ENCODE peak calls at places on chromosome 10, in five cellular contexts. One of them, this sample, is unnamed.

GRCh38 chr10:98414932-98415709 is at the start of gene PYROXD2:
- DNase-seq in upper lobe of right lung: peak
- DNase-seq in B cell: peak
- DNase-seq in SK-N-SH: peak
- DNase-seq in cardiac fibroblast: peak
- DNase-seq in this sample: peak

GRCh38 chr10:110746254-110746826 is 102.2 kb downstream of the RBM20 start:
- DNase-seq in upper lobe of right lung: no peak
- DNase-seq in B cell: peak
- DNase-seq in SK-N-SH: peak
- DNase-seq in cardiac fibroblast: peak
- DNase-seq in this sample: peak

GRCh38 chr10:7474388-7474787 is 63.6 kb upstream of the SFMBT2 start:
- DNase-seq in upper lobe of right lung: no peak
- DNase-seq in B cell: peak
- DNase-seq in SK-N-SH: no peak
- DNase-seq in cardiac fibroblast: no peak
- DNase-seq in this sample: no peak

GRCh38 chr10:43906470-43906869 is 257.8 kb upstream of the ZNF32 start:
- DNase-seq in upper lobe of right lung: peak
- DNase-seq in B cell: no peak
- DNase-seq in SK-N-SH: no peak
- DNase-seq in cardiac fibroblast: peak
- DNase-seq in this sample: no peak

GRCh38 chr10:88209837-88210552 is 346.6 kb downstream of the PTEN start:
- DNase-seq in upper lobe of right lung: no peak
- DNase-seq in B cell: no peak
- DNase-seq in SK-N-SH: no peak
- DNase-seq in cardiac fibroblast: peak
- DNase-seq in this sample: no peak

GRCh38 chr10:91540714-91541113 is 92.2 kb downstream of the PPP1R3C start:
- DNase-seq in upper lobe of right lung: no peak
- DNase-seq in B cell: no peak
- DNase-seq in SK-N-SH: no peak
- DNase-seq in cardiac fibroblast: no peak
- DNase-seq in this sample: no peak

GRCh38 chr10:11505636-11506035 is 105.8 kb downstream of the USP6NL start:
- DNase-seq in upper lobe of right lung: no peak
- DNase-seq in B cell: no peak
- DNase-seq in SK-N-SH: no peak
- DNase-seq in cardiac fibroblast: no peak
- DNase-seq in this sample: peak

GRCh38 chr10:126277177-126277576 is 111.1 kb downstream of the ADAM12 start:
- DNase-seq in upper lobe of right lung: no peak
- DNase-seq in B cell: no peak
- DNase-seq in SK-N-SH: no peak
- DNase-seq in cardiac fibroblast: no peak
- DNase-seq in this sample: no peak

GRCh38 chr10:101725843-101726242 is 30.9 kb upstream of the FBXW4 start:
- DNase-seq in upper lobe of right lung: no peak
- DNase-seq in B cell: no peak
- DNase-seq in SK-N-SH: no peak
- DNase-seq in cardiac fibroblast: no peak
- DNase-seq in this sample: no peak

GRCh38 chr10:83592337-83592935 is 546.9 kb upstream of the GHITM start:
- DNase-seq in upper lobe of right lung: no peak
- DNase-seq in B cell: no peak
- DNase-seq in SK-N-SH: no peak
- DNase-seq in cardiac fibroblast: no peak
- DNase-seq in this sample: no peak
- TF ChIP-seq CTCF in upper lobe of right lung: no peak
- TF ChIP-seq CTCF in B cell: no peak
- TF ChIP-seq CTCF in SK-N-SH: no peak
- TF ChIP-seq CTCF in cardiac fibroblast: no peak
- TF ChIP-seq CTCF in this sample: no peak

DNA sequence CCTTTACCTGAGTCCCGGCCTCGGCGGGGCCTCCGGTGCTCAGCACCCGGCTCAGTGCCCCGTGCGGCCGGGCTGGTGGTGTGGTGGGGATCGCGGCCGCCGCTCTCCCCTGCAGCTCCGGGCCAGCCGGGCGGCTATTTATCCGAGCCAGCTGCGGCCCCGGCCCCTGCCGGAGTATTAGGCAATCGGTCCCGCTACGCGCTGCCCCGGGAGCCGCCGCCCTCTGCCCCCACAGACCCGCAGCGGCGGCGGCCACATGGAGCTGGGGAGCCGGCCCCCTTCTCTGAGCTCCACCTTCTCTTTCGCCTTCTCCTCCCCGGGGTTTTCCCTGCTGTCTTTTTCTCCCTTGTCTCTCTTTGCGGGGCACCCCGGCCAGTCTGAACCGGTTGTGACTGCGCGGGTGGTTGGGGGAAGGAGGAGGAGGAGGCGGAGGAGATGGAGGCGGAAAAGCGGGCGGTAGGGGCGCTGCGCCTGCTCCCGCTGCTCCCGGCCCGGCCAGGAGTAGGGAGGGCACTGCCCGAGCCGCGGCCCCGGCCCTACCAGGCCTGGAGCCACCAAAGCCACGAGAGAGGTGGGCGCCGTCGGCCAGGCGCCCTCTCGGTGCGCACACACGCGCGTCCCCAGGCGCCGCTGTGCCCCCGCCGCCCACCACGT is at the start of gene SLC16A9:
- DNase-seq in upper lobe of right lung: peak
- DNase-seq in B cell: peak
- DNase-seq in SK-N-SH: peak
- DNase-seq in cardiac fibroblast: peak
- DNase-seq in this sample: peak
- TF ChIP-seq CTCF in upper lobe of right lung: peak
- TF ChIP-seq CTCF in B cell: no peak
- TF ChIP-seq CTCF in SK-N-SH: peak
- TF ChIP-seq CTCF in cardiac fibroblast: peak
- TF ChIP-seq CTCF in this sample: no peak

DNA sequence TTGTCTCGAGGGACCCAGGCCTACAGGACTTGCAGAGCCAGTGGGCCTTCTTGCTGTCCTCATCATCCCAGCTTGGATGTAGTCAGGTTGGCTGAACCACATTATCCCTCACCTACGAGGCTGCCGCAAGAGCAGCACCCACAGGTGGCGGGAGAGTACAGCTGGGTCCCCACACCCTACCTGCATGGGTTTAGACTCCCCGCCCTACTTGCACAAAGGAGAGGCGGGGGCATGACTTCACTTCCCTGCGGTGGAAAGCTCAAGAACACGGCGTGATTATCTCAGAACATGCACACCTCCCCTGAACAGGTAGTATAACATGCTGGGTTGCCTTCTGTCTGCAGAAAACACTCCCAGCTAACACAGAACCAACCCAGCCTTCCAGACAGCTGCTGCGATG is 57.5 kb downstream of the CTBP2 start:
- DNase-seq in upper lobe of right lung: peak
- DNase-seq in B cell: no peak
- DNase-seq in SK-N-SH: no peak
- DNase-seq in cardiac fibroblast: no peak
- DNase-seq in this sample: no peak
- TF ChIP-seq CTCF in upper lobe of right lung: no peak
- TF ChIP-seq CTCF in B cell: no peak
- TF ChIP-seq CTCF in SK-N-SH: no peak
- TF ChIP-seq CTCF in cardiac fibroblast: no peak
- TF ChIP-seq CTCF in this sample: no peak

DNA sequence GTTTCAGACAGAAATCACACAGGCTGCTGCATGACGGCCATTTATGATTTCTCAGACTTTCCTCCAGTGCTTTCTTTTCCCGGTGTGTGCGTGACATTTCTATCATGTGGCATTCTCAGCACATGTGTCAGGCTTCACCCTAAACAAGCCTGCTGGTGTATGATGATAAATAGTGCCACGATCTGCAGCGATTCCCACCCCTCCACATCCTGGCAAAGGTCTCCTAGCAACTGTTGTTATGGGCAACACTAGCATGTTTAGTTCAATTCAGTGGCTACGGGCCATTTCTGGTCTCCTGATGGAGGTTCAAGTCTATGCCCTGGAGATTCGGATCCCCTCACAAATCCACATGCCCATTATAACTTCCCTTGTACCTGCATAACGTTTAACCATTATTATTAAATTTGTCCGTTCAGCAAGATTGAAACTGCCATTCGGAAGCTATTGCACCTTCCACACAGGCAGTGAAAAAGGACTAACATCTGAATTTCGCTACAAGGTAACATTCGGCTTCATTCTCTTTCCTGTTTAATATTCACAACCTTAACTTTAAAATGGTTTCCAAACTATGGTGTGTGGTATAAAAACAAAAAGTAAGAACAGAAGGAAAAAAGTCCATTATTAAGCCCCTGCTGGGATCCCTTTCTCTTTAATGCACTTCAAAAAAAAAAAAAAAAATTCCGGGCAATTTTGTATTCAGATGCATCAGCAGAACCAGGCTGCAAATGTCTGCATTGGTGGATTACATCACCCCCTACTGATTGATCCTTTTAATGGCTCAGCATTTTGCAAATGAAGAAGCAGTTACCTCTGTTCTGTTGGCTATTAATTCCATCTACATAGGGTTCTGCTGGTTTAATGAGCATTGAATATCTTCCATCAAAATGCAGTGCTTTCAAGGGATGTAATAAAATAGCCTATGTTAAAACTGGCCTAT is 90.2 kb downstream of the FRMD4A start:
- DNase-seq in upper lobe of right lung: no peak
- DNase-seq in B cell: no peak
- DNase-seq in SK-N-SH: peak
- DNase-seq in cardiac fibroblast: no peak
- DNase-seq in this sample: no peak
- TF ChIP-seq CTCF in upper lobe of right lung: peak
- TF ChIP-seq CTCF in B cell: no peak
- TF ChIP-seq CTCF in SK-N-SH: peak
- TF ChIP-seq CTCF in cardiac fibroblast: no peak
- TF ChIP-seq CTCF in this sample: no peak

GRCh38 chr10:106511917-106512316 is 652.6 kb downstream of the SORCS1 start:
- DNase-seq in upper lobe of right lung: no peak
- DNase-seq in B cell: no peak
- DNase-seq in SK-N-SH: no peak
- DNase-seq in cardiac fibroblast: no peak
- DNase-seq in this sample: no peak

GRCh38 chr10:106520698-106521097 is 643.8 kb downstream of the SORCS1 start:
- DNase-seq in upper lobe of right lung: no peak
- DNase-seq in B cell: no peak
- DNase-seq in SK-N-SH: peak
- DNase-seq in cardiac fibroblast: no peak
- DNase-seq in this sample: no peak

GRCh38 chr10:106519376-106520035 is 645.0 kb downstream of the SORCS1 start:
- DNase-seq in upper lobe of right lung: no peak
- DNase-seq in B cell: no peak
- DNase-seq in SK-N-SH: no peak
- DNase-seq in cardiac fibroblast: no peak
- DNase-seq in this sample: no peak

GRCh38 chr10:106513328-106513727 is 651.2 kb downstream of the SORCS1 start:
- DNase-seq in upper lobe of right lung: no peak
- DNase-seq in B cell: no peak
- DNase-seq in SK-N-SH: no peak
- DNase-seq in cardiac fibroblast: peak
- DNase-seq in this sample: no peak

DNA sequence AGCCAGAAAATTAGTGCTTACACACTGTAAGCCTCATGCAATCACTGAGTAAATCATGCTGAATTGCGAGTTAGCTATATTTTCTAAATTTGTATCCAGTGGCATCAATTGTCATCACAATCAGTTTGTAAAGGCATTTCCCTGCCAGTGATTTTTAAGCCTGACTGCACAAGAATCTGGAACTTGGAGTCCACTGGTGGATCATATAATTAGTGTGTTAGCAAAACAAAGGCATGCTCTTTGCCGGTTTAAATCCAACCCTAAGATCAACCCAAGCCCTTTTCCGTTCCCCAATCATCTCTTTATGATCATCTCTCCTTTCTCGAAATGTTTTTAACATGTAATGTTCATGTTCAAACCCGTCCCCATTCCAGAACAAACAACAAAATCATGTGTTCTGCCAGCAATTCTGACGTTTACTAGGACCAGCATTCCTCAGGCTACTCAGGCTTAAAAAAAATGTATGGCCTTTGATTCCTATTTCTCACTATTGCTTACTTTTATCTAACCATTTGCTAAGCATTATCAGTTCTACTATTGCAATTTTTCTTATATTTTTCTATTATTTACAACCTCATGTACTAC is 649.2 kb downstream of the SORCS1 start:
- DNase-seq in upper lobe of right lung: no peak
- DNase-seq in B cell: no peak
- DNase-seq in SK-N-SH: no peak
- DNase-seq in cardiac fibroblast: no peak
- DNase-seq in this sample: no peak
- TF ChIP-seq CTCF in upper lobe of right lung: no peak
- TF ChIP-seq CTCF in B cell: no peak
- TF ChIP-seq CTCF in SK-N-SH: no peak
- TF ChIP-seq CTCF in cardiac fibroblast: no peak
- TF ChIP-seq CTCF in this sample: no peak

GRCh38 chr10:81838950-81839349 is 36.0 kb upstream of the NRG3 start:
- DNase-seq in upper lobe of right lung: no peak
- DNase-seq in B cell: peak
- DNase-seq in SK-N-SH: peak
- DNase-seq in cardiac fibroblast: no peak
- DNase-seq in this sample: no peak
- TF ChIP-seq CTCF in upper lobe of right lung: no peak
- TF ChIP-seq CTCF in B cell: no peak
- TF ChIP-seq CTCF in SK-N-SH: no peak
- TF ChIP-seq CTCF in cardiac fibroblast: peak
- TF ChIP-seq CTCF in this sample: no peak

GRCh38 chr10:113080621-113081229 is 130.7 kb downstream of the TCF7L2 start:
- DNase-seq in upper lobe of right lung: no peak
- DNase-seq in B cell: no peak
- DNase-seq in SK-N-SH: no peak
- DNase-seq in cardiac fibroblast: peak
- DNase-seq in this sample: no peak
- TF ChIP-seq CTCF in upper lobe of right lung: peak
- TF ChIP-seq CTCF in B cell: no peak
- TF ChIP-seq CTCF in SK-N-SH: peak
- TF ChIP-seq CTCF in cardiac fibroblast: peak
- TF ChIP-seq CTCF in this sample: no peak

DNA sequence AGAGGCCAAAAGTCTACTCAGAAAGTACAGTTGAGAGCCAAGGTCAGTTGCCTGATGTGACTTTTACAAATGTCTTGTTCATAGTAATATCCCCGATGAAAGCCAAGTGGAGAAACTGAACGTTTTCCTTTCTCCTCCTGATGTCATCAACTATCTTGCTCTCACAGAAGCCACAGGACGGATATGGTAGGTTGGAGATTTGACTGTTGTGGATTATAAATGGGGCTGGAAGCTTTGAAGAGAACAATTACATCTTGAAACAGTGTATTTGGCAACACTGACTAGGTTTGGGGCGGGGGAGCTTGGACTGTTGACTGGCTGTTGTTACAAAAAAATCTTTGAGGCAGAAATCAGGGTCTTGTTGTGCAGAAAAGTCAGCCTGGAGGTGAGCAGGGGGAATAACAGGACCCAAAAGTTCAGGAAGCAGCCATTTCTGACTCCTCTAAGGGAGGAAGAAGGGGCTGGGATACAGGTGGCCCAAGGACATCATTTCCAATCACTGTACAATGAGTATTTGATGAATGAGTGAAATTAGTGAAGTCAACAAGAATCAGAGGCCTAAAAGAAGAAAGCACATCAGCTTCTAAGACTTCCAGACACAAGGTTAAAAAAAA is 24.3 kb downstream of the PLEKHS1 start:
- DNase-seq in upper lobe of right lung: no peak
- DNase-seq in B cell: no peak
- DNase-seq in SK-N-SH: no peak
- DNase-seq in cardiac fibroblast: no peak
- DNase-seq in this sample: no peak
- TF ChIP-seq CTCF in upper lobe of right lung: no peak
- TF ChIP-seq CTCF in B cell: no peak
- TF ChIP-seq CTCF in SK-N-SH: no peak
- TF ChIP-seq CTCF in cardiac fibroblast: no peak
- TF ChIP-seq CTCF in this sample: no peak

This sample was measured in activated CD8-positive, alpha-beta T cell treated with anti-CD3 and anti-CD28 coated beads for 36 hours.